ENCODE peak calls at places on chromosomes 12 and 14, in nine cellular contexts. One of them, this sample, is unnamed. For H3K27me3, the result is how much of the 10 kb centered on the place peaks cover.

GRCh38 chr14:65137648-65138317 is 35.5 kb upstream of the MAX start:
- DNase-seq in A673: no peak
- DNase-seq in CD4-positive, alpha-beta T cell: no peak
- DNase-seq in cardiac muscle cell: peak
- DNase-seq in CD8-positive, alpha-beta T cell: no peak
- DNase-seq in adrenal gland: no peak
- DNase-seq in lower lobe of right lung: no peak
- DNase-seq in GM23338: no peak
- DNase-seq in fibroblast of lung: peak
- DNase-seq in this sample: no peak

GRCh38 chr14:92105845-92106094 is 612 bp downstream of the ATXN3 start:
- DNase-seq in A673: peak
- DNase-seq in CD4-positive, alpha-beta T cell: no peak
- DNase-seq in cardiac muscle cell: no peak
- DNase-seq in CD8-positive, alpha-beta T cell: no peak
- DNase-seq in adrenal gland: peak
- DNase-seq in lower lobe of right lung: peak
- DNase-seq in GM23338: no peak
- DNase-seq in fibroblast of lung: peak
- DNase-seq in this sample: peak

GRCh38 chr12:119328111-119328510 is 6.4 kb upstream of the CCDC60 start:
- DNase-seq in A673: peak
- DNase-seq in CD4-positive, alpha-beta T cell: no peak
- DNase-seq in cardiac muscle cell: no peak
- DNase-seq in CD8-positive, alpha-beta T cell: no peak
- DNase-seq in adrenal gland: no peak
- DNase-seq in lower lobe of right lung: no peak
- DNase-seq in GM23338: peak
- DNase-seq in fibroblast of lung: no peak
- DNase-seq in this sample: no peak

GRCh38 chr14:73785336-73785833 is 66.2 kb upstream of the PTGR2 start:
- DNase-seq in A673: peak
- DNase-seq in CD4-positive, alpha-beta T cell: no peak
- DNase-seq in cardiac muscle cell: peak
- DNase-seq in CD8-positive, alpha-beta T cell: no peak
- DNase-seq in adrenal gland: peak
- DNase-seq in lower lobe of right lung: no peak
- DNase-seq in GM23338: peak
- DNase-seq in fibroblast of lung: peak
- DNase-seq in this sample: peak

GRCh38 chr14:96176811-96177211 is 27.8 kb upstream of the BDKRB2 start:
- DNase-seq in A673: no peak
- DNase-seq in CD4-positive, alpha-beta T cell: no peak
- DNase-seq in cardiac muscle cell: peak
- DNase-seq in CD8-positive, alpha-beta T cell: no peak
- DNase-seq in adrenal gland: no peak
- DNase-seq in lower lobe of right lung: no peak
- DNase-seq in GM23338: no peak
- DNase-seq in fibroblast of lung: peak
- DNase-seq in this sample: peak

GRCh38 chr14:55794655-55795583 is 214.9 kb downstream of the KTN1 start:
- DNase-seq in A673: peak
- DNase-seq in CD4-positive, alpha-beta T cell: no peak
- DNase-seq in cardiac muscle cell: peak
- DNase-seq in CD8-positive, alpha-beta T cell: no peak
- DNase-seq in adrenal gland: no peak
- DNase-seq in lower lobe of right lung: no peak
- DNase-seq in GM23338: no peak
- DNase-seq in fibroblast of lung: peak
- DNase-seq in this sample: no peak

GRCh38 chr14:66072190-66072905 is 413.8 kb upstream of the CCDC196 start:
- DNase-seq in A673: no peak
- DNase-seq in CD4-positive, alpha-beta T cell: no peak
- DNase-seq in cardiac muscle cell: no peak
- DNase-seq in CD8-positive, alpha-beta T cell: no peak
- DNase-seq in adrenal gland: no peak
- DNase-seq in lower lobe of right lung: no peak
- DNase-seq in GM23338: no peak
- DNase-seq in fibroblast of lung: no peak
- DNase-seq in this sample: no peak

GRCh38 chr14:77593501-77593911 is 22.9 kb downstream of the SPTLC2 start:
- DNase-seq in A673: peak
- DNase-seq in CD4-positive, alpha-beta T cell: no peak
- DNase-seq in cardiac muscle cell: peak
- DNase-seq in CD8-positive, alpha-beta T cell: no peak
- DNase-seq in adrenal gland: no peak
- DNase-seq in lower lobe of right lung: no peak
- DNase-seq in GM23338: no peak
- DNase-seq in fibroblast of lung: peak
- DNase-seq in this sample: no peak

GRCh38 chr12:3141339-3142321 is 64.5 kb downstream of the TSPAN9 start:
- DNase-seq in A673: no peak
- DNase-seq in CD4-positive, alpha-beta T cell: no peak
- DNase-seq in cardiac muscle cell: no peak
- DNase-seq in CD8-positive, alpha-beta T cell: no peak
- DNase-seq in adrenal gland: no peak
- DNase-seq in lower lobe of right lung: no peak
- DNase-seq in GM23338: peak
- DNase-seq in fibroblast of lung: no peak
- DNase-seq in this sample: no peak

GRCh38 chr14:77086017-77086727 is 11.9 kb upstream of the CIPC start:
- DNase-seq in A673: no peak
- DNase-seq in CD4-positive, alpha-beta T cell: no peak
- DNase-seq in cardiac muscle cell: peak
- DNase-seq in CD8-positive, alpha-beta T cell: no peak
- DNase-seq in adrenal gland: no peak
- DNase-seq in lower lobe of right lung: no peak
- DNase-seq in GM23338: peak
- DNase-seq in fibroblast of lung: peak
- DNase-seq in this sample: peak

GRCh38 chr12:124555168-124555928 is 12.1 kb downstream of the NCOR2 start:
- DNase-seq in A673: no peak
- DNase-seq in CD4-positive, alpha-beta T cell: no peak
- DNase-seq in cardiac muscle cell: no peak
- DNase-seq in CD8-positive, alpha-beta T cell: no peak
- DNase-seq in adrenal gland: no peak
- DNase-seq in lower lobe of right lung: no peak
- DNase-seq in GM23338: no peak
- DNase-seq in fibroblast of lung: no peak
- DNase-seq in this sample: no peak

GRCh38 chr12:115820661-115821060 is 456.8 kb downstream of the MED13L start:
- DNase-seq in A673: no peak
- DNase-seq in CD4-positive, alpha-beta T cell: no peak
- DNase-seq in cardiac muscle cell: no peak
- DNase-seq in CD8-positive, alpha-beta T cell: no peak
- DNase-seq in adrenal gland: peak
- DNase-seq in lower lobe of right lung: no peak
- DNase-seq in GM23338: no peak
- DNase-seq in fibroblast of lung: no peak
- DNase-seq in this sample: no peak

GRCh38 chr12:47095446-47096236 is 15.9 kb upstream of the AMIGO2 start:
- DNase-seq in A673: no peak
- DNase-seq in CD4-positive, alpha-beta T cell: no peak
- DNase-seq in cardiac muscle cell: peak
- DNase-seq in CD8-positive, alpha-beta T cell: no peak
- DNase-seq in adrenal gland: no peak
- DNase-seq in lower lobe of right lung: no peak
- DNase-seq in GM23338: no peak
- DNase-seq in fibroblast of lung: peak
- DNase-seq in this sample: no peak

GRCh38 chr12:80690090-80690489 is 17.3 kb upstream of the MYF6 start:
- DNase-seq in A673: no peak
- DNase-seq in CD4-positive, alpha-beta T cell: no peak
- DNase-seq in cardiac muscle cell: no peak
- DNase-seq in CD8-positive, alpha-beta T cell: no peak
- DNase-seq in adrenal gland: no peak
- DNase-seq in lower lobe of right lung: no peak
- DNase-seq in GM23338: no peak
- DNase-seq in fibroblast of lung: no peak
- DNase-seq in this sample: no peak

GRCh38 chr12:55679691-55680090 is 28.0 kb downstream of the ITGA7 start:
- DNase-seq in A673: no peak
- DNase-seq in CD4-positive, alpha-beta T cell: no peak
- DNase-seq in cardiac muscle cell: no peak
- DNase-seq in CD8-positive, alpha-beta T cell: no peak
- DNase-seq in adrenal gland: no peak
- DNase-seq in lower lobe of right lung: no peak
- DNase-seq in GM23338: no peak
- DNase-seq in fibroblast of lung: no peak
- DNase-seq in this sample: no peak

GRCh38 chr12:55676707-55677106 is 31.0 kb downstream of the ITGA7 start:
- DNase-seq in A673: no peak
- DNase-seq in CD4-positive, alpha-beta T cell: no peak
- DNase-seq in cardiac muscle cell: no peak
- DNase-seq in CD8-positive, alpha-beta T cell: no peak
- DNase-seq in adrenal gland: no peak
- DNase-seq in lower lobe of right lung: no peak
- DNase-seq in GM23338: no peak
- DNase-seq in fibroblast of lung: no peak
- DNase-seq in this sample: no peak

GRCh38 chr12:55671746-55672145 is 35.1 kb downstream of the OR10P1 start:
- DNase-seq in A673: no peak
- DNase-seq in CD4-positive, alpha-beta T cell: no peak
- DNase-seq in cardiac muscle cell: no peak
- DNase-seq in CD8-positive, alpha-beta T cell: no peak
- DNase-seq in adrenal gland: no peak
- DNase-seq in lower lobe of right lung: no peak
- DNase-seq in GM23338: no peak
- DNase-seq in fibroblast of lung: no peak
- DNase-seq in this sample: no peak

GRCh38 chr12:55673638-55674037 is 34.1 kb downstream of the ITGA7 start:
- DNase-seq in A673: no peak
- DNase-seq in CD4-positive, alpha-beta T cell: no peak
- DNase-seq in cardiac muscle cell: no peak
- DNase-seq in CD8-positive, alpha-beta T cell: no peak
- DNase-seq in adrenal gland: no peak
- DNase-seq in lower lobe of right lung: no peak
- DNase-seq in GM23338: no peak
- DNase-seq in fibroblast of lung: no peak
- DNase-seq in this sample: no peak

GRCh38 chr12:55675671-55676070 is 32.0 kb downstream of the ITGA7 start:
- DNase-seq in A673: no peak
- DNase-seq in CD4-positive, alpha-beta T cell: no peak
- DNase-seq in cardiac muscle cell: peak
- DNase-seq in CD8-positive, alpha-beta T cell: peak
- DNase-seq in adrenal gland: no peak
- DNase-seq in lower lobe of right lung: no peak
- DNase-seq in GM23338: no peak
- DNase-seq in fibroblast of lung: no peak
- DNase-seq in this sample: no peak
- H3K27me3 ChIP-seq in A673: under half
- H3K27me3 ChIP-seq in CD4-positive, alpha-beta T cell: under half
- H3K27me3 ChIP-seq in cardiac muscle cell: under half
- H3K27me3 ChIP-seq in CD8-positive, alpha-beta T cell: under half
- H3K27me3 ChIP-seq in adrenal gland: under half
- H3K27me3 ChIP-seq in lower lobe of right lung: under half
- H3K27me3 ChIP-seq in GM23338: under half
- H3K27me3 ChIP-seq in fibroblast of lung: under half
- H3K27me3 ChIP-seq in this sample: under half

GRCh38 chr12:66516133-66516532 is 162.7 kb downstream of the GRIP1 start:
- DNase-seq in A673: no peak
- DNase-seq in CD4-positive, alpha-beta T cell: no peak
- DNase-seq in cardiac muscle cell: no peak
- DNase-seq in CD8-positive, alpha-beta T cell: no peak
- DNase-seq in adrenal gland: no peak
- DNase-seq in lower lobe of right lung: no peak
- DNase-seq in GM23338: peak
- DNase-seq in fibroblast of lung: peak
- DNase-seq in this sample: no peak

GRCh38 chr12:66514581-66514980 is 164.3 kb downstream of the GRIP1 start:
- DNase-seq in A673: no peak
- DNase-seq in CD4-positive, alpha-beta T cell: no peak
- DNase-seq in cardiac muscle cell: peak
- DNase-seq in CD8-positive, alpha-beta T cell: no peak
- DNase-seq in adrenal gland: no peak
- DNase-seq in lower lobe of right lung: no peak
- DNase-seq in GM23338: no peak
- DNase-seq in fibroblast of lung: peak
- DNase-seq in this sample: no peak
- H3K27ac ChIP-seq in A673: no peak
- H3K27ac ChIP-seq in CD4-positive, alpha-beta T cell: no peak
- H3K27ac ChIP-seq in cardiac muscle cell: no peak
- H3K27ac ChIP-seq in CD8-positive, alpha-beta T cell: no peak
- H3K27ac ChIP-seq in adrenal gland: no peak
- H3K27ac ChIP-seq in lower lobe of right lung: no peak
- H3K27ac ChIP-seq in GM23338: no peak
- H3K27ac ChIP-seq in fibroblast of lung: no peak
- H3K27ac ChIP-seq in this sample: no peak

GRCh38 chr12:102962532-102962931 is 5.1 kb downstream of the ASCL1 start:
- DNase-seq in A673: no peak
- DNase-seq in CD4-positive, alpha-beta T cell: no peak
- DNase-seq in cardiac muscle cell: no peak
- DNase-seq in CD8-positive, alpha-beta T cell: no peak
- DNase-seq in adrenal gland: no peak
- DNase-seq in lower lobe of right lung: no peak
- DNase-seq in GM23338: no peak
- DNase-seq in fibroblast of lung: no peak
- DNase-seq in this sample: no peak

GRCh38 chr12:102961488-102961801 is 4.0 kb downstream of the ASCL1 start:
- DNase-seq in A673: no peak
- DNase-seq in CD4-positive, alpha-beta T cell: no peak
- DNase-seq in cardiac muscle cell: no peak
- DNase-seq in CD8-positive, alpha-beta T cell: no peak
- DNase-seq in adrenal gland: no peak
- DNase-seq in lower lobe of right lung: no peak
- DNase-seq in GM23338: no peak
- DNase-seq in fibroblast of lung: no peak
- DNase-seq in this sample: no peak

GRCh38 chr12:102964872-102965271 is 7.4 kb downstream of the ASCL1 start:
- DNase-seq in A673: no peak
- DNase-seq in CD4-positive, alpha-beta T cell: no peak
- DNase-seq in cardiac muscle cell: no peak
- DNase-seq in CD8-positive, alpha-beta T cell: no peak
- DNase-seq in adrenal gland: no peak
- DNase-seq in lower lobe of right lung: peak
- DNase-seq in GM23338: peak
- DNase-seq in fibroblast of lung: no peak
- DNase-seq in this sample: no peak

GRCh38 chr12:102963796-102964195 is 6.3 kb downstream of the ASCL1 start:
- DNase-seq in A673: no peak
- DNase-seq in CD4-positive, alpha-beta T cell: no peak
- DNase-seq in cardiac muscle cell: no peak
- DNase-seq in CD8-positive, alpha-beta T cell: no peak
- DNase-seq in adrenal gland: no peak
- DNase-seq in lower lobe of right lung: no peak
- DNase-seq in GM23338: no peak
- DNase-seq in fibroblast of lung: no peak
- DNase-seq in this sample: no peak

GRCh38 chr12:102962986-102963385 is 5.5 kb downstream of the ASCL1 start:
- DNase-seq in A673: no peak
- DNase-seq in CD4-positive, alpha-beta T cell: no peak
- DNase-seq in cardiac muscle cell: no peak
- DNase-seq in CD8-positive, alpha-beta T cell: no peak
- DNase-seq in adrenal gland: no peak
- DNase-seq in lower lobe of right lung: no peak
- DNase-seq in GM23338: no peak
- DNase-seq in fibroblast of lung: no peak
- DNase-seq in this sample: no peak
- H3K27me3 ChIP-seq in A673: half or more
- H3K27me3 ChIP-seq in CD4-positive, alpha-beta T cell: half or more
- H3K27me3 ChIP-seq in cardiac muscle cell: half or more
- H3K27me3 ChIP-seq in CD8-positive, alpha-beta T cell: under half
- H3K27me3 ChIP-seq in adrenal gland: half or more
- H3K27me3 ChIP-seq in lower lobe of right lung: half or more
- H3K27me3 ChIP-seq in GM23338: half or more
- H3K27me3 ChIP-seq in fibroblast of lung: under half
- H3K27me3 ChIP-seq in this sample: under half

GRCh38 chr14:54087376-54087775 is 130.8 kb upstream of the BMP4 start:
- DNase-seq in A673: no peak
- DNase-seq in CD4-positive, alpha-beta T cell: no peak
- DNase-seq in cardiac muscle cell: no peak
- DNase-seq in CD8-positive, alpha-beta T cell: no peak
- DNase-seq in adrenal gland: no peak
- DNase-seq in lower lobe of right lung: no peak
- DNase-seq in GM23338: no peak
- DNase-seq in fibroblast of lung: no peak
- DNase-seq in this sample: no peak
- H3K27ac ChIP-seq in A673: no peak
- H3K27ac ChIP-seq in CD4-positive, alpha-beta T cell: no peak
- H3K27ac ChIP-seq in cardiac muscle cell: no peak
- H3K27ac ChIP-seq in CD8-positive, alpha-beta T cell: no peak
- H3K27ac ChIP-seq in adrenal gland: no peak
- H3K27ac ChIP-seq in lower lobe of right lung: no peak
- H3K27ac ChIP-seq in GM23338: no peak
- H3K27ac ChIP-seq in fibroblast of lung: no peak
- H3K27ac ChIP-seq in this sample: no peak